ENCODE peak calls at places on chromosomes 1 and 21, in six cellular contexts. U is heart left ventricle, G is GM12892, T is IMR-90, F is esophagus squamous epithelium, S is lower leg skin. A is an unnamed sample.

GRCh38 chr1:157000686-157001085 is 44.9 kb downstream of the ARHGEF11 start:
- DNase-seq in S (no peak), T (peak), F (no peak), G (no peak), U (no peak), A (no peak)

GRCh38 chr1:219062161-219062560 is 111.5 kb upstream of the LYPLAL1 start:
- DNase-seq in S (no peak), F (no peak), U (no peak), G (no peak), T (no peak), A (no peak)

GRCh38 chr1:107183011-107183410 is 42.2 kb downstream of the NTNG1 start:
- DNase-seq in S (no peak), T (no peak), F (no peak), G (no peak), U (no peak), A (no peak)

GRCh38 chr21:31665397-31665796 is 5.9 kb downstream of the SOD1 start:
- DNase-seq in F (no peak), S (no peak), U (no peak), T (peak), G (no peak), A (no peak)

GRCh38 chr21:45361033-45361997 is 43.6 kb upstream of the COL18A1 start:
- DNase-seq in S (no peak), G (no peak), U (no peak), F (no peak), T (no peak), A (no peak)

GRCh38 chr1:176826265-176826664 is 338.2 kb downstream of the ASTN1 start:
- DNase-seq in U (no peak), G (no peak), T (no peak), S (no peak), F (no peak), A (no peak)

GRCh38 chr1:109901508-109902145 is 9.0 kb upstream of the CSF1 start:
- DNase-seq in S (no peak), F (no peak), G (no peak), T (no peak), U (peak), A (no peak)

GRCh38 chr1:18636762-18637552 is 6.3 kb downstream of the PAX7 start:
- DNase-seq in G (no peak), F (no peak), U (no peak), S (no peak), T (no peak), A (no peak)

GRCh38 chr1:223776075-223776814 is 63.9 kb downstream of the CAPN2 start:
- DNase-seq in S (no peak), F (no peak), G (no peak), T (peak), U (no peak), A (peak)

GRCh38 chr1:169163059-169163458 is 56.6 kb downstream of the ATP1B1 start:
- DNase-seq in U (no peak), F (no peak), T (peak), G (no peak), S (no peak), A (peak)

GRCh38 chr1:115133440-115133839 is 44.1 kb upstream of the TSPAN2 start:
- DNase-seq in G (no peak), U (no peak), T (peak), F (no peak), S (no peak), A (no peak)

GRCh38 chr1:91730781-91731732 is 154.9 kb downstream of the TGFBR3 start:
- DNase-seq in G (peak), F (no peak), T (peak), U (peak), S (peak), A (peak)

GRCh38 chr1:104380003-104380402 is 630.3 kb downstream of the AMY1C start:
- DNase-seq in G (no peak), U (no peak), T (no peak), S (no peak), F (no peak), A (no peak)

GRCh38 chr1:165078391-165078790 is 278.1 kb downstream of the LMX1A start:
- DNase-seq in U (no peak), S (no peak), T (no peak), G (no peak), F (no peak), A (no peak)

GRCh38 chr1:167713330-167714081 is 8.3 kb upstream of the MPZL1 start:
- DNase-seq in G (no peak), U (no peak), F (no peak), S (peak), T (peak), A (no peak)

GRCh38 chr1:17790383-17791054 is 35.4 kb downstream of the ACTL8 start:
- DNase-seq in U (no peak), T (no peak), G (no peak), F (no peak), S (peak), A (no peak)

GRCh38 chr1:226990133-226990716 is 50.1 kb downstream of the COQ8A start:
- DNase-seq in F (no peak), S (no peak), U (no peak), G (no peak), T (no peak), A (no peak)

GRCh38 chr1:60916178-60916577 is 166.2 kb upstream of the NFIA start:
- DNase-seq in T (no peak), S (no peak), G (no peak), F (no peak), U (peak), A (no peak)

GRCh38 chr1:198663996-198664789 is 25.4 kb downstream of the PTPRC start:
- DNase-seq in S (no peak), U (no peak), F (no peak), T (no peak), G (no peak), A (no peak)

GRCh38 chr1:78070758-78071157 is 25.0 kb downstream of the GIPC2 start:
- DNase-seq in U (no peak), T (peak), S (no peak), G (no peak), F (no peak), A (peak)

GRCh38 chr1:162385702-162386101 is 4.2 kb downstream of the C1orf226 start:
- DNase-seq in S (peak), T (no peak), F (no peak), G (no peak), U (no peak), A (no peak)

GRCh38 chr1:80656011-80656627 is 1144.6 kb upstream of the ADGRL2 start:
- DNase-seq in U (no peak), T (no peak), G (no peak), F (no peak), S (no peak), A (peak)

GRCh38 chr1:11227106-11228077 is 35.0 kb downstream of the MTOR start:
- DNase-seq in S (no peak), T (no peak), F (no peak), G (no peak), U (no peak), A (no peak)

GRCh38 chr1:22674410-22674749 is 21.3 kb downstream of the C1QB start:
- DNase-seq in T (no peak), S (no peak), U (no peak), G (no peak), F (no peak), A (no peak)

GRCh38 chr1:240608707-240609106 is 3.2 kb downstream of the GREM2 start:
- DNase-seq in T (no peak), S (no peak), G (no peak), F (no peak), U (no peak), A (no peak)

GRCh38 chr1:100721502-100722205 is 2.1 kb downstream of the VCAM1 start:
- DNase-seq in T (peak), F (no peak), U (no peak), S (peak), G (no peak), A (no peak)

GRCh38 chr1:10687782-10688408 is 108.6 kb downstream of the CASZ1 start:
- DNase-seq in U (no peak), S (no peak), T (no peak), F (no peak), G (no peak), A (no peak)

GRCh38 chr1:235051521-235051920 is 77.1 kb downstream of the TOMM20 start:
- DNase-seq in G (no peak), S (no peak), U (no peak), T (no peak), F (no peak), A (no peak)

GRCh38 chr1:161227196-161227871 is 1.5 kb downstream of the TOMM40L start:
- DNase-seq in U (peak), F (no peak), T (peak), S (peak), G (peak), A (peak)
- TF ChIP-seq POLR2A in U (no peak), F (no peak), T (no peak), S (no peak), G (no peak), A (no peak)

GRCh38 chr1:248863011-248863881 is 4.4 kb upstream of the ZNF692 start:
- DNase-seq in F (peak), U (peak), S (peak), G (peak), T (peak), A (peak)
- TF ChIP-seq POLR2A in F (no peak), U (peak), S (no peak), G (peak), T (no peak), A (peak)

GRCh38 chr1:206497363-206497762 is 10.0 kb upstream of the RASSF5 start:
- DNase-seq in U (no peak), S (no peak), G (no peak), T (no peak), F (no peak), A (no peak)

GRCh38 chr1:206495493-206496046 is 11.8 kb upstream of the RASSF5 start:
- DNase-seq in U (no peak), F (no peak), S (no peak), G (no peak), T (no peak), A (no peak)

GRCh38 chr1:206497774-206498173 is 9.6 kb upstream of the RASSF5 start:
- DNase-seq in T (no peak), G (no peak), S (no peak), U (no peak), F (no peak), A (no peak)

GRCh38 chr1:206495011-206495461 is 12.3 kb upstream of the RASSF5 start:
- DNase-seq in F (no peak), S (no peak), G (no peak), T (no peak), U (no peak), A (no peak)

GRCh38 chr1:206496131-206496793 is 11.1 kb upstream of the RASSF5 start:
- DNase-seq in F (no peak), U (no peak), S (no peak), T (no peak), G (no peak), A (no peak)
- TF ChIP-seq POLR2A in F (no peak), U (no peak), S (no peak), T (no peak), G (no peak), A (no peak)

GRCh38 chr1:56324504-56324903 is 254.9 kb downstream of the PLPP3 start:
- DNase-seq in T (no peak), G (no peak), U (no peak), F (no peak), S (no peak), A (no peak)
- TF ChIP-seq POLR2A in T (no peak), G (no peak), U (no peak), F (no peak), S (no peak), A (no peak)

DNA sequence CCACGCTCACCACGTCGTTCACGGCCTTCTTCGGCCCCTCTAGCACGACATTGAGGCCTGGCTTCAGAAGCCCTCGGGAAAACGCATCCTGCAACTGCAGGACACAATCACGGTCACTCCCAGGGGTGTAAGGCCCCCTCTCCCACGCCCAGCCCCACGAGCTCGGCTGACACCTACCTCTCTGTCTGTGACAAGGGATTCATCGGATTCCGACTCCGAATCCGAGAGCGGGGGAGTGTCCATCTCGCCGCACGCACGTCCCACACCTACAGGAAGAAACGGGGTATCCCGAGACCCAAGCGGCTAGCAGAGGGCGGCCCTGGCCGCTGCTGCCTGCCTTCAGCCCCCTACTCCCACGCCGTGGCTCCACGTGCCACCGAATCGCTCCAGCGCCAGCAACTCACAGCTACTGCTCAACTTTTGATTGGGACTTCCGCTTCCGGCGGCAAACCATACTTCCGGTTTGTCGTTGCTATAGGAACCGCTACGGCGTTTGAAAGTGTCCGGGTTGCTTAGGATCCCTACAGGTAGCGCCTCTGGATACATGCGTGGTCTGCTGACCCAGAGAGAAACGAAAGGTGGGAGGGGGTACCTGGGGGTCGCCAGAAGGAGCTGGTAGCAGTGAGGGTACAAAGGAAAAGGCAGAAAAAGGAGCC is at the start of the genes CFAP57 and EBNA1BP2:
- DNase-seq in F (peak), S (peak), G (peak), U (peak), T (peak), A (peak)
- TF ChIP-seq POLR2A in F (no peak), S (no peak), G (peak), U (peak), T (peak), A (peak)

GRCh38 chr1:40701684-40702083 is 10.2 kb downstream of the NFYC start:
- DNase-seq in U (no peak), G (no peak), T (no peak), F (no peak), S (no peak), A (no peak)
- TF ChIP-seq POLR2A in U (no peak), G (no peak), T (no peak), F (no peak), S (no peak), A (no peak)

DNA sequence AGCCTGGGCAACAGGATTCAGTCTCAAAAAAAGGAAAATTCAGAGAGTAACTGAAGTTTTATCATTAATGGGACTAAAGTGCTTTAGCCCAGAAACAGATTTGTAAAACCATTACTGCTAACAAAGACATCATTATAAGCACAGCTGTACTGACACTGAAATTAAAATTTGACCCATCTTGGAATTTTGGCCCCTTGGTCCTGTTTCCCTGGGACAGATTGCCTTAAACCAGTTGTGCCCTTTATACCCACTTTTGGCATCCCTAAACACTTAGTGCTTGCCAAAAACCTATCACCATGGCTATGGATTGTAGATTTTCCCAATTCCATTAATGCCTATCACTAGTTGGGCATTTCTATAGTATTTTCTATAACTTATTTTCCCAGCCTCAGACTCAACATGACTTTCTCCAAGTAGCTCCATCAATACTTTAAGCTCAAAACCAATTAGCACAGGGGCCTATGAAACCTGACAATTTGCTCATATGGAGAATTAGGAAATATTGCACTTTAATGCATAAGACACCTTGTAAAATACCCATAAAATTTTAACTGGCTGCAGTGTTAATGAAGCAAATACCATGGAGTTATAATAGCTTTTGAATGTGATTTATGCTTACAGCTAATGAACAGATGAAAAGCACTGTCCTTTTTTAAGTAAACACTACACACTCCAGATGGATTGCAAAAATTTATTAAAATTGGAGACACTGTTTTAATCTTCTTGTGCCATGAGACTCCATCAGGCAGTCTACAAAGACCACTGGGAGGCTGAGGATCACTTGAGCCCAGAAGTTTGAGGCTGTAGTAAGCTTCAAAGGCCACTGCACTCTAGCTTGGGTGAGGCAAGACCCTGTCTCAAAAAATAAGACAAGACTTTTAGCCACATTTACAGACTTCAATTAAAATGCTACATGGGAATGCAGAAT is 4.3 kb downstream of the GAS5 start:
- DNase-seq in F (no peak), U (no peak), T (no peak), S (no peak), G (no peak), A (no peak)
- TF ChIP-seq POLR2A in F (no peak), U (no peak), T (no peak), S (no peak), G (peak), A (no peak)

A was measured in H54.